ENCODE peak calls at places on chromosome 21, in four cellular contexts. H is activated T-cell treated with anti-CD3 and anti-CD28 coated beads, Interleukin-2, amount 50 U/mL, for 4 hours; S is GM19239; M is stimulated activated CD4-positive, alpha-beta T cell treated with anti-CD3 and anti-CD28 coated beads, Interleukin-1b, Interleukin-23, amount 100 ng/mL, for 24 hours. K is an unnamed sample.
A peak's percentile ranks its signal among the peaks of the same experiment; 100 is the strongest.

GRCh38 chr21:33894736-33895288 is 20.8 kb downstream of the ATP5PO start:
- DNase-seq in H (peak; percentile 62), S (peak; percentile 27), M (peak; percentile 54), K (no peak)

GRCh38 chr21:32334980-32335471 is 36.4 kb downstream of the MRAP start:
- DNase-seq in S (no peak), H (no peak), M (no peak), K (no peak)

GRCh38 chr21:29571949-29572348 is 273.2 kb downstream of the BACH1 start:
- DNase-seq in M (no peak), H (no peak), S (no peak), K (no peak)

GRCh38 chr21:34343347-34344057 is 20.3 kb upstream of the KCNE2 start:
- DNase-seq in M (no peak), S (no peak), H (no peak), K (no peak)

GRCh38 chr21:26814374-26814773 is 30.8 kb downstream of the ADAMTS1 start:
- DNase-seq in H (no peak), S (no peak), M (no peak), K (no peak)

GRCh38 chr21:45256912-45257672 is 30.6 kb downstream of the POFUT2 start:
- DNase-seq in S (no peak), H (no peak), M (no peak), K (no peak)

GRCh38 chr21:29238967-29239289 is 59.8 kb upstream of the BACH1 start:
- DNase-seq in M (no peak), H (no peak), S (no peak), K (no peak)

GRCh38 chr21:41246808-41247207 is 69.8 kb upstream of the FAM3B start:
- DNase-seq in S (no peak), H (no peak), M (no peak), K (no peak)

GRCh38 chr21:42565206-42565810 is 51.7 kb downstream of the SLC37A1 start:
- DNase-seq in M (no peak), S (no peak), H (no peak), K (no peak)

GRCh38 chr21:34037446-34037845 is 35.9 kb upstream of the MRPS6 start:
- DNase-seq in M (no peak), S (no peak), H (no peak), K (no peak)

GRCh38 chr21:45594721-45595489 is 48.6 kb upstream of the PCBP3 start:
- DNase-seq in S (no peak), H (no peak), M (no peak), K (no peak)

GRCh38 chr21:43944757-43945156 is 67.4 kb upstream of the TRAPPC10 start:
- DNase-seq in M (no peak), S (no peak), H (no peak), K (no peak)

GRCh38 chr21:37041706-37042271 is 31.1 kb downstream of the PIGP start:
- DNase-seq in H (no peak), M (no peak), S (no peak), K (no peak)

GRCh38 chr21:32253215-32253641 is 25.6 kb downstream of the MIS18A start:
- DNase-seq in S (no peak), M (no peak), H (no peak), K (no peak)

GRCh38 chr21:45358711-45359310 is 46.2 kb upstream of the COL18A1 start:
- DNase-seq in M (no peak), S (no peak), H (no peak), K (no peak)

GRCh38 chr21:28537371-28538079 is 455.2 kb downstream of the LTN1 start:
- DNase-seq in M (no peak), S (no peak), H (no peak), K (no peak)

GRCh38 chr21:42840411-42841155 is 38.8 kb downstream of the WDR4 start:
- DNase-seq in M (no peak), S (no peak), H (no peak), K (no peak)

GRCh38 chr21:16323586-16323985 is 593.8 kb downstream of the USP25 start:
- DNase-seq in S (no peak), H (no peak), M (no peak), K (no peak)

GRCh38 chr21:41877901-41878830 is 978 bp downstream of the PRDM15 start:
- DNase-seq in S (no peak), H (peak; percentile 35), M (no peak), K (no peak)

GRCh38 chr21:45266518-45267389 is 20.9 kb downstream of the POFUT2 start:
- DNase-seq in M (peak; percentile 13), S (no peak), H (no peak), K (no peak)

GRCh38 chr21:38883142-38883541 is 77.4 kb downstream of the ETS2 start:
- DNase-seq in H (no peak), S (no peak), M (no peak), K (no peak)

GRCh38 chr21:15761508-15762100 is 31.8 kb downstream of the USP25 start:
- DNase-seq in M (no peak), H (no peak), S (no peak), K (no peak)

GRCh38 chr21:40049031-40049958 is 182.1 kb downstream of the PCP4 start:
- DNase-seq in M (no peak), H (no peak), S (no peak), K (no peak)

GRCh38 chr21:33236013-33236686 is 6.4 kb downstream of the IFNAR2 start:
- DNase-seq in S (no peak), H (no peak), M (no peak), K (no peak)

GRCh38 chr21:42019706-42020105 is 9.5 kb upstream of the ZBTB21 start:
- DNase-seq in M (no peak), S (no peak), H (no peak), K (no peak)

GRCh38 chr21:44969965-44970755 is 30.3 kb downstream of the SLX9 start:
- DNase-seq in M (no peak), H (no peak), S (no peak), K (no peak)

GRCh38 chr21:46144464-46145070 is 10.8 kb downstream of the FTCD start:
- DNase-seq in S (no peak), M (no peak), H (no peak), K (no peak)

GRCh38 chr21:31609081-31609480 is 50.4 kb upstream of the SOD1 start:
- DNase-seq in M (no peak), H (no peak), S (no peak), K (no peak)

GRCh38 chr21:22892041-22892440 is 1893.8 kb downstream of the NCAM2 start:
- DNase-seq in S (no peak), H (no peak), M (no peak), K (no peak)

GRCh38 chr21:43300496-43301423 is 126.2 kb downstream of the SIK1 start:
- DNase-seq in H (no peak), S (no peak), M (no peak), K (no peak)

GRCh38 chr21:33071878-33072306 is 2.0 kb downstream of the OLIG1 start:
- DNase-seq in H (no peak), M (no peak), S (peak; percentile 36), K (no peak)